ENCODE peak calls at places on chromosomes 16 and 17, in four cellular contexts. One of them, this sample, is unnamed.

GRCh38 chr17:61389670-61390478 is 9.8 kb upstream of the TBX2 start:
- DNase-seq in prostate gland: no peak
- DNase-seq in GM13977: peak
- DNase-seq in kidney glomerular epithelial cell: no peak
- DNase-seq in this sample: peak

GRCh38 chr17:56978441-56979090 is 635 bp downstream of the SCPEP1 start:
- DNase-seq in prostate gland: no peak
- DNase-seq in GM13977: peak
- DNase-seq in kidney glomerular epithelial cell: no peak
- DNase-seq in this sample: peak

GRCh38 chr16:63312343-63312742 is 1276.1 kb upstream of the CDH8 start:
- DNase-seq in prostate gland: no peak
- DNase-seq in GM13977: no peak
- DNase-seq in kidney glomerular epithelial cell: no peak
- DNase-seq in this sample: no peak

GRCh38 chr17:7897090-7897489 is 8.5 kb downstream of the CHD3 start:
- DNase-seq in prostate gland: no peak
- DNase-seq in GM13977: no peak
- DNase-seq in kidney glomerular epithelial cell: no peak
- DNase-seq in this sample: no peak

GRCh38 chr17:43398724-43399595 is at the start of gene ARL4D:
- DNase-seq in prostate gland: peak
- DNase-seq in GM13977: peak
- DNase-seq in kidney glomerular epithelial cell: no peak
- DNase-seq in this sample: peak

GRCh38 chr16:65069090-65069489 is 52.8 kb downstream of the CDH11 start:
- DNase-seq in prostate gland: no peak
- DNase-seq in GM13977: no peak
- DNase-seq in kidney glomerular epithelial cell: peak
- DNase-seq in this sample: no peak

GRCh38 chr17:70919241-70919640 is 749.9 kb downstream of the KCNJ2 start:
- DNase-seq in prostate gland: no peak
- DNase-seq in GM13977: no peak
- DNase-seq in kidney glomerular epithelial cell: no peak
- DNase-seq in this sample: no peak

GRCh38 chr17:49691086-49691676 is 13.3 kb upstream of the SPOP start:
- DNase-seq in prostate gland: no peak
- DNase-seq in GM13977: no peak
- DNase-seq in kidney glomerular epithelial cell: no peak
- DNase-seq in this sample: no peak

GRCh38 chr17:43998552-43998951 is 5.9 kb upstream of the NAGS start:
- DNase-seq in prostate gland: no peak
- DNase-seq in GM13977: no peak
- DNase-seq in kidney glomerular epithelial cell: no peak
- DNase-seq in this sample: no peak

GRCh38 chr17:58084317-58084981 is 1.2 kb downstream of the DYNLL2 start:
- DNase-seq in prostate gland: peak
- DNase-seq in GM13977: peak
- DNase-seq in kidney glomerular epithelial cell: peak
- DNase-seq in this sample: peak

GRCh38 chr17:17269926-17270773 is 10.9 kb downstream of the COPS3 start:
- DNase-seq in prostate gland: no peak
- DNase-seq in GM13977: no peak
- DNase-seq in kidney glomerular epithelial cell: no peak
- DNase-seq in this sample: peak

GRCh38 chr17:77233635-77234334 is 93.0 kb downstream of the SEC14L1 start:
- DNase-seq in prostate gland: no peak
- DNase-seq in GM13977: peak
- DNase-seq in kidney glomerular epithelial cell: no peak
- DNase-seq in this sample: peak

GRCh38 chr17:81003711-81004335 is 12.2 kb downstream of the CHMP6 start:
- DNase-seq in prostate gland: no peak
- DNase-seq in GM13977: peak
- DNase-seq in kidney glomerular epithelial cell: no peak
- DNase-seq in this sample: no peak

GRCh38 chr17:78278139-78278741 is 46.8 kb downstream of the TMEM235 start:
- DNase-seq in prostate gland: no peak
- DNase-seq in GM13977: no peak
- DNase-seq in kidney glomerular epithelial cell: no peak
- DNase-seq in this sample: no peak

GRCh38 chr17:75976175-75976848 is 2.7 kb downstream of the ACOX1 start:
- DNase-seq in prostate gland: no peak
- DNase-seq in GM13977: no peak
- DNase-seq in kidney glomerular epithelial cell: no peak
- DNase-seq in this sample: no peak

GRCh38 chr17:39105705-39106104 is 45.7 kb downstream of the PLXDC1 start:
- DNase-seq in prostate gland: no peak
- DNase-seq in GM13977: no peak
- DNase-seq in kidney glomerular epithelial cell: no peak
- DNase-seq in this sample: no peak

GRCh38 chr17:2926019-2926650 is 129.9 kb downstream of the RAP1GAP2 start:
- DNase-seq in prostate gland: no peak
- DNase-seq in GM13977: no peak
- DNase-seq in kidney glomerular epithelial cell: peak
- DNase-seq in this sample: no peak

GRCh38 chr17:39404542-39405378 is 3.3 kb upstream of the FBXL20 start:
- DNase-seq in prostate gland: no peak
- DNase-seq in GM13977: no peak
- DNase-seq in kidney glomerular epithelial cell: peak
- DNase-seq in this sample: peak

GRCh38 chr17:50476545-50477315 is 1.9 kb upstream of the RSAD1 start:
- DNase-seq in prostate gland: no peak
- DNase-seq in GM13977: no peak
- DNase-seq in kidney glomerular epithelial cell: no peak
- DNase-seq in this sample: no peak

GRCh38 chr16:9817586-9817985 is 364.6 kb downstream of the GRIN2A start:
- DNase-seq in prostate gland: no peak
- DNase-seq in GM13977: no peak
- DNase-seq in kidney glomerular epithelial cell: no peak
- DNase-seq in this sample: no peak

This sample was measured in GM12865.